ENCODE peak calls at places on chromosomes 3 and 15, in nine cellular contexts. One of them, this sample, is unnamed. For H3K4me1, the result is how much of the 10 kb centered on the place peaks cover.

GRCh38 chr15:60301024-60301423 is 96.8 kb downstream of the ANXA2 start:
- DNase-seq in mesendoderm: peak
- DNase-seq in PC-3: no peak
- DNase-seq in left lung: no peak
- DNase-seq in HCT116: peak
- DNase-seq in Panc1: no peak
- DNase-seq in CD4-positive, CD25-positive, alpha-beta regulatory T cell: no peak
- DNase-seq in cardiac muscle cell: no peak
- DNase-seq in right cardiac atrium: no peak
- DNase-seq in this sample: no peak

GRCh38 chr15:85414495-85414894 is 34.1 kb downstream of the AKAP13 start:
- DNase-seq in right cardiac atrium: no peak
- DNase-seq in HCT116: no peak
- DNase-seq in mesendoderm: no peak
- DNase-seq in CD4-positive, CD25-positive, alpha-beta regulatory T cell: no peak
- DNase-seq in PC-3: peak
- DNase-seq in Panc1: no peak
- DNase-seq in cardiac muscle cell: no peak
- DNase-seq in left lung: no peak
- DNase-seq in this sample: no peak

GRCh38 chr3:155744091-155744625 is 713 bp downstream of the PLCH1 start:
- DNase-seq in Panc1: no peak
- DNase-seq in CD4-positive, CD25-positive, alpha-beta regulatory T cell: peak
- DNase-seq in cardiac muscle cell: peak
- DNase-seq in PC-3: peak
- DNase-seq in left lung: peak
- DNase-seq in right cardiac atrium: peak
- DNase-seq in HCT116: peak
- DNase-seq in mesendoderm: peak
- DNase-seq in this sample: peak

GRCh38 chr3:151093905-151094304 is 8.4 kb downstream of the MED12L start:
- DNase-seq in HCT116: no peak
- DNase-seq in mesendoderm: no peak
- DNase-seq in right cardiac atrium: no peak
- DNase-seq in Panc1: no peak
- DNase-seq in PC-3: no peak
- DNase-seq in left lung: no peak
- DNase-seq in cardiac muscle cell: no peak
- DNase-seq in CD4-positive, CD25-positive, alpha-beta regulatory T cell: no peak
- DNase-seq in this sample: no peak

GRCh38 chr3:23620044-23620443 is 185.7 kb upstream of the UBE2E1 start:
- DNase-seq in PC-3: no peak
- DNase-seq in right cardiac atrium: peak
- DNase-seq in CD4-positive, CD25-positive, alpha-beta regulatory T cell: no peak
- DNase-seq in Panc1: no peak
- DNase-seq in mesendoderm: peak
- DNase-seq in cardiac muscle cell: no peak
- DNase-seq in left lung: no peak
- DNase-seq in HCT116: no peak
- DNase-seq in this sample: no peak

GRCh38 chr3:1439395-1439794 is 346.6 kb downstream of the CNTN6 start:
- DNase-seq in CD4-positive, CD25-positive, alpha-beta regulatory T cell: no peak
- DNase-seq in cardiac muscle cell: no peak
- DNase-seq in mesendoderm: peak
- DNase-seq in HCT116: no peak
- DNase-seq in left lung: no peak
- DNase-seq in right cardiac atrium: no peak
- DNase-seq in Panc1: no peak
- DNase-seq in PC-3: no peak
- DNase-seq in this sample: no peak

GRCh38 chr3:171791695-171792082 is 18.6 kb downstream of the PLD1 start:
- DNase-seq in mesendoderm: peak
- DNase-seq in PC-3: peak
- DNase-seq in left lung: no peak
- DNase-seq in HCT116: no peak
- DNase-seq in Panc1: no peak
- DNase-seq in CD4-positive, CD25-positive, alpha-beta regulatory T cell: no peak
- DNase-seq in right cardiac atrium: no peak
- DNase-seq in cardiac muscle cell: no peak
- DNase-seq in this sample: no peak

GRCh38 chr3:108091498-108092259 is 848 bp upstream of the CD47 start:
- DNase-seq in mesendoderm: peak
- DNase-seq in right cardiac atrium: peak
- DNase-seq in HCT116: no peak
- DNase-seq in cardiac muscle cell: no peak
- DNase-seq in Panc1: no peak
- DNase-seq in left lung: no peak
- DNase-seq in PC-3: peak
- DNase-seq in CD4-positive, CD25-positive, alpha-beta regulatory T cell: peak
- DNase-seq in this sample: peak

GRCh38 chr3:169241575-169241927 is 422.0 kb downstream of the MECOM start:
- DNase-seq in HCT116: no peak
- DNase-seq in CD4-positive, CD25-positive, alpha-beta regulatory T cell: no peak
- DNase-seq in mesendoderm: peak
- DNase-seq in right cardiac atrium: no peak
- DNase-seq in PC-3: no peak
- DNase-seq in Panc1: no peak
- DNase-seq in cardiac muscle cell: no peak
- DNase-seq in left lung: no peak
- DNase-seq in this sample: no peak

GRCh38 chr3:177842302-177842701 is 645.0 kb upstream of the TBL1XR1 start:
- DNase-seq in left lung: no peak
- DNase-seq in mesendoderm: no peak
- DNase-seq in HCT116: no peak
- DNase-seq in cardiac muscle cell: no peak
- DNase-seq in CD4-positive, CD25-positive, alpha-beta regulatory T cell: no peak
- DNase-seq in right cardiac atrium: no peak
- DNase-seq in PC-3: no peak
- DNase-seq in Panc1: no peak
- DNase-seq in this sample: no peak

GRCh38 chr3:64316971-64317370 is 91.7 kb upstream of the PRICKLE2 start:
- DNase-seq in mesendoderm: no peak
- DNase-seq in Panc1: no peak
- DNase-seq in left lung: no peak
- DNase-seq in PC-3: peak
- DNase-seq in HCT116: no peak
- DNase-seq in right cardiac atrium: no peak
- DNase-seq in CD4-positive, CD25-positive, alpha-beta regulatory T cell: no peak
- DNase-seq in cardiac muscle cell: no peak
- DNase-seq in this sample: no peak

GRCh38 chr3:170524072-170524471 is 61.8 kb downstream of the SLC7A14 start:
- DNase-seq in cardiac muscle cell: no peak
- DNase-seq in mesendoderm: peak
- DNase-seq in Panc1: no peak
- DNase-seq in HCT116: no peak
- DNase-seq in right cardiac atrium: no peak
- DNase-seq in left lung: no peak
- DNase-seq in CD4-positive, CD25-positive, alpha-beta regulatory T cell: no peak
- DNase-seq in PC-3: no peak
- DNase-seq in this sample: no peak

GRCh38 chr3:131216340-131216739 is 165.2 kb upstream of the NUDT16 start:
- DNase-seq in CD4-positive, CD25-positive, alpha-beta regulatory T cell: no peak
- DNase-seq in HCT116: no peak
- DNase-seq in left lung: no peak
- DNase-seq in cardiac muscle cell: no peak
- DNase-seq in Panc1: no peak
- DNase-seq in mesendoderm: no peak
- DNase-seq in PC-3: peak
- DNase-seq in right cardiac atrium: no peak
- DNase-seq in this sample: no peak

GRCh38 chr3:15610083-15610482 is 8.5 kb downstream of the BTD start:
- DNase-seq in HCT116: peak
- DNase-seq in Panc1: no peak
- DNase-seq in PC-3: peak
- DNase-seq in left lung: peak
- DNase-seq in right cardiac atrium: no peak
- DNase-seq in CD4-positive, CD25-positive, alpha-beta regulatory T cell: no peak
- DNase-seq in cardiac muscle cell: no peak
- DNase-seq in mesendoderm: no peak
- DNase-seq in this sample: no peak

GRCh38 chr3:186152361-186152798 is 43.5 kb upstream of the ETV5 start:
- DNase-seq in left lung: no peak
- DNase-seq in Panc1: no peak
- DNase-seq in PC-3: no peak
- DNase-seq in cardiac muscle cell: no peak
- DNase-seq in mesendoderm: no peak
- DNase-seq in CD4-positive, CD25-positive, alpha-beta regulatory T cell: no peak
- DNase-seq in right cardiac atrium: no peak
- DNase-seq in HCT116: no peak
- DNase-seq in this sample: no peak

GRCh38 chr3:46368569-46368968 is 2.2 kb upstream of the CCR5 start:
- DNase-seq in cardiac muscle cell: peak
- DNase-seq in PC-3: peak
- DNase-seq in right cardiac atrium: peak
- DNase-seq in CD4-positive, CD25-positive, alpha-beta regulatory T cell: peak
- DNase-seq in mesendoderm: peak
- DNase-seq in HCT116: no peak
- DNase-seq in Panc1: no peak
- DNase-seq in left lung: peak
- DNase-seq in this sample: peak

GRCh38 chr15:52256930-52257733 is 38.5 kb downstream of the MYO5C start:
- DNase-seq in left lung: no peak
- DNase-seq in CD4-positive, CD25-positive, alpha-beta regulatory T cell: no peak
- DNase-seq in cardiac muscle cell: no peak
- DNase-seq in right cardiac atrium: no peak
- DNase-seq in mesendoderm: peak
- DNase-seq in PC-3: no peak
- DNase-seq in HCT116: no peak
- DNase-seq in Panc1: no peak
- DNase-seq in this sample: no peak

GRCh38 chr3:177875786-177876476 is 660.3 kb upstream of the KCNMB2 start:
- DNase-seq in CD4-positive, CD25-positive, alpha-beta regulatory T cell: no peak
- DNase-seq in right cardiac atrium: no peak
- DNase-seq in PC-3: no peak
- DNase-seq in cardiac muscle cell: peak
- DNase-seq in HCT116: no peak
- DNase-seq in left lung: no peak
- DNase-seq in Panc1: no peak
- DNase-seq in mesendoderm: peak
- DNase-seq in this sample: no peak

GRCh38 chr15:70856884-70857546 is 3.1 kb upstream of the LARP6 start:
- DNase-seq in PC-3: peak
- DNase-seq in cardiac muscle cell: no peak
- DNase-seq in Panc1: peak
- DNase-seq in left lung: peak
- DNase-seq in right cardiac atrium: peak
- DNase-seq in HCT116: peak
- DNase-seq in CD4-positive, CD25-positive, alpha-beta regulatory T cell: no peak
- DNase-seq in mesendoderm: peak
- DNase-seq in this sample: peak

GRCh38 chr3:197219627-197220026 is 78.8 kb downstream of the DLG1 start:
- DNase-seq in PC-3: no peak
- DNase-seq in mesendoderm: peak
- DNase-seq in cardiac muscle cell: no peak
- DNase-seq in left lung: no peak
- DNase-seq in right cardiac atrium: no peak
- DNase-seq in CD4-positive, CD25-positive, alpha-beta regulatory T cell: no peak
- DNase-seq in Panc1: no peak
- DNase-seq in HCT116: no peak
- DNase-seq in this sample: no peak

GRCh38 chr3:12286927-12287726 is 1.7 kb upstream of the PPARG start:
- DNase-seq in cardiac muscle cell: peak
- DNase-seq in mesendoderm: peak
- DNase-seq in left lung: peak
- DNase-seq in Panc1: no peak
- DNase-seq in right cardiac atrium: peak
- DNase-seq in HCT116: no peak
- DNase-seq in CD4-positive, CD25-positive, alpha-beta regulatory T cell: no peak
- DNase-seq in PC-3: peak
- DNase-seq in this sample: peak

GRCh38 chr15:85689729-85690128 is 105.0 kb downstream of the KLHL25 start:
- DNase-seq in HCT116: no peak
- DNase-seq in mesendoderm: peak
- DNase-seq in CD4-positive, CD25-positive, alpha-beta regulatory T cell: peak
- DNase-seq in cardiac muscle cell: no peak
- DNase-seq in left lung: peak
- DNase-seq in right cardiac atrium: peak
- DNase-seq in PC-3: no peak
- DNase-seq in Panc1: no peak
- DNase-seq in this sample: no peak

GRCh38 chr3:14231145-14231990 is 52.8 kb downstream of the LSM3 start:
- DNase-seq in PC-3: no peak
- DNase-seq in cardiac muscle cell: no peak
- DNase-seq in right cardiac atrium: no peak
- DNase-seq in left lung: no peak
- DNase-seq in mesendoderm: no peak
- DNase-seq in CD4-positive, CD25-positive, alpha-beta regulatory T cell: no peak
- DNase-seq in Panc1: no peak
- DNase-seq in HCT116: no peak
- DNase-seq in this sample: no peak

GRCh38 chr15:48352474-48353072 is 21.3 kb downstream of the DUT start:
- DNase-seq in PC-3: peak
- DNase-seq in left lung: peak
- DNase-seq in cardiac muscle cell: peak
- DNase-seq in right cardiac atrium: no peak
- DNase-seq in CD4-positive, CD25-positive, alpha-beta regulatory T cell: peak
- DNase-seq in Panc1: peak
- DNase-seq in mesendoderm: peak
- DNase-seq in HCT116: peak
- DNase-seq in this sample: peak
- H3K4me1 ChIP-seq in PC-3: under half
- H3K4me1 ChIP-seq in left lung: under half
- H3K4me1 ChIP-seq in cardiac muscle cell: under half
- H3K4me1 ChIP-seq in right cardiac atrium: under half
- H3K4me1 ChIP-seq in CD4-positive, CD25-positive, alpha-beta regulatory T cell: under half
- H3K4me1 ChIP-seq in Panc1: under half
- H3K4me1 ChIP-seq in mesendoderm: under half
- H3K4me1 ChIP-seq in HCT116: under half
- H3K4me1 ChIP-seq in this sample: under half

GRCh38 chr15:98875309-98875708 is 132.3 kb downstream of the PGPEP1L start:
- DNase-seq in mesendoderm: no peak
- DNase-seq in HCT116: no peak
- DNase-seq in Panc1: no peak
- DNase-seq in right cardiac atrium: no peak
- DNase-seq in left lung: no peak
- DNase-seq in cardiac muscle cell: no peak
- DNase-seq in CD4-positive, CD25-positive, alpha-beta regulatory T cell: no peak
- DNase-seq in PC-3: no peak
- DNase-seq in this sample: no peak
- H3K4me3 ChIP-seq in mesendoderm: no peak
- H3K4me3 ChIP-seq in HCT116: no peak
- H3K4me3 ChIP-seq in Panc1: no peak
- H3K4me3 ChIP-seq in right cardiac atrium: no peak
- H3K4me3 ChIP-seq in left lung: no peak
- H3K4me3 ChIP-seq in cardiac muscle cell: no peak
- H3K4me3 ChIP-seq in CD4-positive, CD25-positive, alpha-beta regulatory T cell: no peak
- H3K4me3 ChIP-seq in PC-3: no peak
- H3K4me3 ChIP-seq in this sample: no peak

GRCh38 chr15:64740361-64741170 is 34.8 kb downstream of the RBPMS2 start:
- DNase-seq in mesendoderm: no peak
- DNase-seq in PC-3: peak
- DNase-seq in left lung: peak
- DNase-seq in cardiac muscle cell: no peak
- DNase-seq in Panc1: no peak
- DNase-seq in CD4-positive, CD25-positive, alpha-beta regulatory T cell: no peak
- DNase-seq in right cardiac atrium: peak
- DNase-seq in HCT116: no peak
- DNase-seq in this sample: peak
- H3K4me1 ChIP-seq in mesendoderm: under half
- H3K4me1 ChIP-seq in PC-3: under half
- H3K4me1 ChIP-seq in left lung: under half
- H3K4me1 ChIP-seq in cardiac muscle cell: under half
- H3K4me1 ChIP-seq in Panc1: under half
- H3K4me1 ChIP-seq in CD4-positive, CD25-positive, alpha-beta regulatory T cell: under half
- H3K4me1 ChIP-seq in right cardiac atrium: under half
- H3K4me1 ChIP-seq in HCT116: under half
- H3K4me1 ChIP-seq in this sample: under half

GRCh38 chr3:8652323-8652987 is 7.9 kb upstream of the SSUH2 start:
- DNase-seq in Panc1: no peak
- DNase-seq in HCT116: no peak
- DNase-seq in left lung: no peak
- DNase-seq in CD4-positive, CD25-positive, alpha-beta regulatory T cell: no peak
- DNase-seq in PC-3: no peak
- DNase-seq in cardiac muscle cell: no peak
- DNase-seq in right cardiac atrium: no peak
- DNase-seq in mesendoderm: no peak
- DNase-seq in this sample: no peak
- H3K4me3 ChIP-seq in Panc1: no peak
- H3K4me3 ChIP-seq in HCT116: no peak
- H3K4me3 ChIP-seq in left lung: no peak
- H3K4me3 ChIP-seq in CD4-positive, CD25-positive, alpha-beta regulatory T cell: no peak
- H3K4me3 ChIP-seq in PC-3: no peak
- H3K4me3 ChIP-seq in cardiac muscle cell: no peak
- H3K4me3 ChIP-seq in right cardiac atrium: no peak
- H3K4me3 ChIP-seq in mesendoderm: no peak
- H3K4me3 ChIP-seq in this sample: no peak